ENCODE peak calls at places on chromosomes 2 and 18, in six cellular contexts. N is 8988T, Q is NCI-H510A treated with DMSO at 0.1 percent for 48 hours, R is Daoy, F is MM.1S, M is aorta. V is an unnamed sample.

GRCh38 chr2:111975053-111975552 is 76.7 kb downstream of the MERTK start:
- DNase-seq in N (peak), Q (no peak), R (peak), F (no peak), M (peak), V (no peak)

GRCh38 chr18:13630869-13631268 is 95.5 kb downstream of the FAM210A start:
- DNase-seq in N (no peak), Q (no peak), R (no peak), F (no peak), M (no peak), V (no peak)

GRCh38 chr2:230347659-230348305 is 20.8 kb downstream of the SP140L start:
- DNase-seq in N (no peak), Q (no peak), R (peak), F (peak), M (no peak), V (no peak)

GRCh38 chr2:3472966-3473365 is 46.4 kb downstream of the ADI1 start:
- DNase-seq in N (no peak), Q (no peak), R (no peak), F (no peak), M (no peak), V (no peak)

GRCh38 chr18:69992776-69993175 is 45.1 kb upstream of the CD226 start:
- DNase-seq in N (no peak), Q (no peak), R (peak), F (no peak), M (no peak), V (no peak)

GRCh38 chr2:181106789-181107418 is 126.5 kb downstream of the UBE2E3 start:
- DNase-seq in N (no peak), Q (no peak), R (peak), F (peak), M (no peak), V (no peak)

GRCh38 chr2:60633615-60634014 is 80.2 kb upstream of the BCL11A start:
- DNase-seq in N (no peak), Q (no peak), R (peak), F (no peak), M (no peak), V (no peak)

GRCh38 chr2:68426885-68427579 is 40.1 kb downstream of the FBXO48 start:
- DNase-seq in N (no peak), Q (no peak), R (peak), F (peak), M (no peak), V (no peak)

GRCh38 chr2:22238967-22239366 is 1115.2 kb downstream of the TDRD15 start:
- DNase-seq in N (no peak), Q (no peak), R (no peak), F (no peak), M (no peak), V (no peak)

GRCh38 chr2:134142903-134143302 is 111.0 kb upstream of the MGAT5 start:
- DNase-seq in N (peak), Q (no peak), R (peak), F (no peak), M (no peak), V (no peak)

GRCh38 chr2:10956006-10956790 is 44.5 kb downstream of the KCNF1 start:
- DNase-seq in N (no peak), Q (no peak), R (no peak), F (no peak), M (peak), V (no peak)

GRCh38 chr2:182866095-182866460 is 359 bp downstream of the FRZB start:
- DNase-seq in N (no peak), Q (no peak), R (no peak), F (no peak), M (peak), V (no peak)

GRCh38 chr2:86035883-86036789 is 69.5 kb downstream of the POLR1A start:
- DNase-seq in N (no peak), Q (peak), R (peak), F (peak), M (peak), V (no peak)

GRCh38 chr2:197204855-197205254 is 105.7 kb downstream of the ANKRD44 start:
- DNase-seq in N (no peak), Q (no peak), R (no peak), F (no peak), M (no peak), V (no peak)

GRCh38 chr18:79916546-79917350 is 34.7 kb downstream of the SLC66A2 start:
- DNase-seq in N (no peak), Q (no peak), R (no peak), F (no peak), M (peak), V (no peak)

GRCh38 chr18:59881728-59882685 is 17.8 kb upstream of the PMAIP1 start:
- DNase-seq in N (no peak), Q (peak), R (peak), F (no peak), M (no peak), V (no peak)

GRCh38 chr2:132581917-132582316 is 88.1 kb downstream of the LYPD1 start:
- DNase-seq in N (no peak), Q (peak), R (no peak), F (peak), M (no peak), V (no peak)

GRCh38 chr2:159921752-159922404 is 123.9 kb upstream of the CD302 start:
- DNase-seq in N (peak), Q (no peak), R (peak), F (peak), M (peak), V (peak)

GRCh38 chr2:227853204-227853629 is 18.2 kb upstream of the DAW1 start:
- DNase-seq in N (no peak), Q (no peak), R (peak), F (no peak), M (no peak), V (no peak)

GRCh38 chr2:10022886-10023662 is 20.3 kb upstream of the KLF11 start:
- DNase-seq in N (no peak), Q (no peak), R (no peak), F (no peak), M (peak), V (no peak)

GRCh38 chr2:29749843-29750242 is 171.5 kb downstream of the ALK start:
- DNase-seq in N (no peak), Q (peak), R (no peak), F (no peak), M (no peak), V (no peak)

GRCh38 chr2:6410265-6410664 is 455.4 kb downstream of the CMPK2 start:
- DNase-seq in N (no peak), Q (no peak), R (no peak), F (no peak), M (no peak), V (no peak)

GRCh38 chr2:227411320-227411989 is 23.7 kb upstream of the SCYGR1 start:
- DNase-seq in N (no peak), Q (no peak), R (peak), F (peak), M (no peak), V (no peak)

GRCh38 chr18:13570856-13571495 is 155.4 kb downstream of the FAM210A start:
- DNase-seq in N (no peak), Q (no peak), R (peak), F (no peak), M (no peak), V (no peak)

GRCh38 chr2:237201461-237202287 is 116.0 kb downstream of the COPS8 start:
- DNase-seq in N (peak), Q (no peak), R (peak), F (no peak), M (no peak), V (no peak)

V was measured in HuH-7.5.